ENCODE peak calls at places on chromosomes 7 and 10, in nine cellular contexts. P is astrocyte of the spinal cord; V is caudate nucleus; S is NCI-H1092 treated with DMSO at 0.1 percent for 48 hours; G is LNCaP clone FGC; E is activated T-cell treated with anti-CD3 and anti-CD28 coated beads for 1 hour; X is left cardiac atrium; U is activated CD4-positive, CD25-positive, alpha-beta regulatory T cell; L is mesendoderm. R is an unnamed sample.

GRCh38 chr7:135493362-135493761 is 16.5 kb downstream of the CNOT4 start:
- DNase-seq in V (no peak), S (no peak), U (no peak), L (no peak), X (no peak), G (no peak), P (no peak), E (no peak), R (no peak)

GRCh38 chr10:4219901-4220300 is 434.9 kb upstream of the KLF6 start:
- DNase-seq in E (no peak), U (no peak), L (peak), X (no peak), G (no peak), S (no peak), V (no peak), P (no peak), R (no peak)

GRCh38 chr7:11332186-11332864 is 358.7 kb downstream of the PHF14 start:
- DNase-seq in G (no peak), X (no peak), E (no peak), U (no peak), V (no peak), P (no peak), L (no peak), S (no peak), R (no peak)

GRCh38 chr7:108307246-108307982 is 148.8 kb downstream of the NRCAM start:
- DNase-seq in X (no peak), G (no peak), U (no peak), S (no peak), E (no peak), P (no peak), L (no peak), V (no peak), R (no peak)

GRCh38 chr10:102266670-102267069 is 21.3 kb downstream of the GBF1 start:
- DNase-seq in V (no peak), L (no peak), P (no peak), U (no peak), X (no peak), S (no peak), E (no peak), G (peak), R (no peak)

GRCh38 chr10:69800109-69800508 is 1.6 kb upstream of the COL13A1 start:
- DNase-seq in L (peak), V (peak), E (no peak), G (no peak), P (peak), S (no peak), U (no peak), X (no peak), R (no peak)

GRCh38 chr7:23012186-23012585 is 1.7 kb downstream of the HYCC1 start:
- DNase-seq in G (no peak), X (no peak), S (no peak), U (no peak), E (no peak), L (no peak), P (no peak), V (no peak), R (no peak)

GRCh38 chr10:91856637-91857036 is 52.6 kb downstream of the FGFBP3 start:
- DNase-seq in S (no peak), G (no peak), V (no peak), U (no peak), E (no peak), L (peak), X (no peak), P (no peak), R (no peak)

GRCh38 chr10:32937824-32938482 is 20.1 kb downstream of the ITGB1 start:
- DNase-seq in S (no peak), P (peak), X (no peak), E (no peak), G (no peak), U (no peak), L (peak), V (no peak), R (no peak)

GRCh38 chr7:32025381-32026075 is 44.7 kb downstream of the PDE1C start:
- DNase-seq in E (no peak), U (no peak), P (no peak), G (no peak), S (no peak), V (no peak), X (no peak), L (no peak), R (no peak)

GRCh38 chr7:87517136-87517805 is 41.8 kb upstream of the ABCB4 start:
- DNase-seq in X (no peak), U (no peak), P (peak), S (no peak), E (no peak), V (no peak), G (no peak), L (no peak), R (no peak)

GRCh38 chr7:101094791-101095375 is 9.6 kb downstream of the TRIM56 start:
- DNase-seq in G (no peak), X (peak), S (peak), L (peak), V (peak), E (no peak), P (peak), U (no peak), R (no peak)

GRCh38 chr10:120508393-120508792 is 51.4 kb downstream of the PLPP4 start:
- DNase-seq in X (no peak), E (no peak), L (no peak), S (no peak), G (no peak), P (peak), U (no peak), V (no peak), R (no peak)

GRCh38 chr7:116955340-116955739 is 2.0 kb downstream of the ST7 start:
- DNase-seq in E (no peak), U (no peak), L (no peak), V (no peak), G (no peak), S (no peak), P (no peak), X (no peak), R (no peak)

GRCh38 chr10:34160595-34160994 is 654.5 kb downstream of the PARD3 start:
- DNase-seq in S (no peak), U (no peak), V (no peak), P (no peak), E (no peak), G (no peak), L (no peak), X (no peak), R (no peak)

GRCh38 chr7:73438547-73439245 is 5.1 kb downstream of the FZD9 start:
- DNase-seq in X (no peak), S (no peak), G (no peak), L (no peak), P (no peak), U (no peak), V (no peak), E (no peak), R (no peak)

GRCh38 chr7:157113607-157114006 is 25.1 kb upstream of the UBE3C start:
- DNase-seq in L (no peak), G (no peak), X (no peak), S (no peak), U (no peak), V (no peak), P (no peak), E (no peak), R (no peak)

GRCh38 chr10:3217301-3217700 is 44.7 kb upstream of the PITRM1 start:
- DNase-seq in U (no peak), G (no peak), L (no peak), X (no peak), S (no peak), P (peak), V (no peak), E (no peak), R (no peak)

GRCh38 chr10:68492118-68492517 is 20.3 kb upstream of the DNA2 start:
- DNase-seq in G (no peak), X (no peak), V (no peak), L (no peak), P (no peak), U (no peak), S (no peak), E (no peak), R (no peak)

GRCh38 chr7:117470777-117471176 is 9.0 kb upstream of the CFTR start:
- DNase-seq in X (peak), V (no peak), G (no peak), E (no peak), S (peak), L (no peak), P (no peak), U (no peak), R (no peak)

GRCh38 chr10:61904711-61905445 is 3.4 kb downstream of the ARID5B start:
- DNase-seq in V (peak), E (peak), L (peak), S (peak), X (no peak), U (no peak), P (peak), G (no peak), R (peak)

GRCh38 chr7:112282476-112283188 is 76.1 kb downstream of the ZNF277 start:
- DNase-seq in E (no peak), P (no peak), S (no peak), L (no peak), X (no peak), G (peak), U (no peak), V (no peak), R (no peak)

GRCh38 chr10:5656737-5657579 is 9.4 kb downstream of the ASB13 start:
- DNase-seq in P (no peak), X (no peak), G (no peak), U (no peak), E (no peak), L (no peak), S (no peak), V (no peak), R (no peak)

GRCh38 chr10:71683301-71683700 is 36.3 kb downstream of the C10orf105 start:
- DNase-seq in E (no peak), S (no peak), V (no peak), P (no peak), G (no peak), X (no peak), U (no peak), L (no peak), R (no peak)

GRCh38 chr7:42053834-42054233 is 183.2 kb downstream of the GLI3 start:
- DNase-seq in P (no peak), U (no peak), E (no peak), X (no peak), G (no peak), V (no peak), S (no peak), L (no peak), R (no peak)

GRCh38 chr10:112832361-112832878 is 117.6 kb upstream of the TCF7L2 start:
- DNase-seq in U (no peak), G (no peak), E (no peak), P (peak), V (no peak), S (no peak), L (peak), X (no peak), R (no peak)

GRCh38 chr10:110556993-110557601 is 10.4 kb upstream of the SMC3 start:
- DNase-seq in L (peak), X (peak), V (no peak), U (peak), G (no peak), S (peak), E (peak), P (peak), R (peak)

GRCh38 chr10:121598261-121599249 is at the start of gene FGFR2:
- DNase-seq in L (peak), U (no peak), X (peak), E (no peak), G (peak), P (peak), S (peak), V (peak), R (no peak)